ENCODE peak calls at places on chromosomes 4 and X, in five cellular contexts. E is smooth muscle cell of the brain vasculature, V is T-helper 2 cell, J is ELR, A is DMS153. L is an unnamed sample.

GRCh38 chrX:119573840-119574393 is 446 bp upstream of the UBE2A start:
- DNase-seq in A (peak), J (peak), E (no peak), V (no peak), L (peak)

GRCh38 chrX:18542131-18542530 is 116.7 kb downstream of the CDKL5 start:
- DNase-seq in V (no peak), A (no peak), E (no peak), J (no peak), L (no peak)

GRCh38 chrX:7574325-7574724 is 268.6 kb upstream of the VCX start:
- DNase-seq in E (no peak), A (no peak), V (no peak), J (peak), L (no peak)

GRCh38 chr4:89988268-89988667 is 93.6 kb downstream of the MMRN1 start:
- DNase-seq in E (no peak), A (no peak), V (no peak), J (no peak), L (no peak)

GRCh38 chr4:189436207-189436606 is 504.5 kb upstream of the FRG1 start:
- DNase-seq in V (no peak), A (peak), E (no peak), J (peak), L (no peak)

GRCh38 chr4:158850800-158851644 is 82.2 kb downstream of the FNIP2 start:
- DNase-seq in J (peak), V (no peak), A (no peak), E (no peak), L (peak)

GRCh38 chr4:89024051-89024675 is 32.8 kb downstream of the FAM13A start:
- DNase-seq in V (no peak), E (peak), J (peak), A (peak), L (peak)

GRCh38 chr4:132269303-132269990 is 879.6 kb upstream of the PCDH10 start:
- DNase-seq in E (no peak), A (no peak), V (no peak), J (no peak), L (no peak)

GRCh38 chrX:16778545-16778944 is 7.7 kb upstream of the TXLNG start:
- DNase-seq in E (no peak), A (no peak), J (no peak), V (no peak), L (no peak)

GRCh38 chr4:139655116-139655515 is 10.5 kb upstream of the MGST2 start:
- DNase-seq in J (peak), A (peak), E (no peak), V (no peak), L (no peak)

L was measured in COLO829.